ENCODE peak calls at places on chromosomes 6 and 20, in nine cellular contexts. One of them, this sample, is unnamed.

GRCh38 chr6:160254467-160255312 is 3.9 kb downstream of the SLC22A2 start:
- DNase-seq in OCI-LY7: no peak
- DNase-seq in body of pancreas: peak; percentile 52
- DNase-seq in A549: peak; percentile 89
- DNase-seq in H9: no peak
- DNase-seq in AG10803: no peak
- DNase-seq in HCT116: no peak
- DNase-seq in ovary: no peak
- DNase-seq in adrenal gland: no peak
- DNase-seq in this sample: peak; percentile 87

GRCh38 chr6:168648240-168648639 is 207.3 kb downstream of the SMOC2 start:
- DNase-seq in ovary: no peak
- DNase-seq in A549: no peak
- DNase-seq in H9: no peak
- DNase-seq in body of pancreas: peak; percentile 48
- DNase-seq in adrenal gland: no peak
- DNase-seq in OCI-LY7: no peak
- DNase-seq in AG10803: no peak
- DNase-seq in HCT116: no peak
- DNase-seq in this sample: no peak

GRCh38 chr6:28542440-28543293 is 17.0 kb downstream of the GPX5 start:
- DNase-seq in body of pancreas: peak; percentile 73
- DNase-seq in HCT116: peak; percentile 90
- DNase-seq in adrenal gland: peak; percentile 43
- DNase-seq in AG10803: peak; percentile 82
- DNase-seq in H9: peak; percentile 97
- DNase-seq in ovary: peak; percentile 35
- DNase-seq in A549: peak; percentile 93
- DNase-seq in OCI-LY7: peak; percentile 60
- DNase-seq in this sample: peak; percentile 90

GRCh38 chr20:10651227-10651990 is 22.4 kb downstream of the JAG1 start:
- DNase-seq in ovary: peak; percentile 20
- DNase-seq in A549: no peak
- DNase-seq in AG10803: peak; percentile 60
- DNase-seq in HCT116: no peak
- DNase-seq in H9: no peak
- DNase-seq in body of pancreas: peak; percentile 40
- DNase-seq in OCI-LY7: no peak
- DNase-seq in adrenal gland: no peak
- DNase-seq in this sample: peak; percentile 34

GRCh38 chr20:25065625-25066338 is 7.8 kb upstream of the ACSS1 start:
- DNase-seq in A549: peak; percentile 71
- DNase-seq in AG10803: peak; percentile 61
- DNase-seq in body of pancreas: peak; percentile 76
- DNase-seq in ovary: peak; percentile 61
- DNase-seq in adrenal gland: peak; percentile 38
- DNase-seq in OCI-LY7: peak; percentile 62
- DNase-seq in HCT116: peak; percentile 31
- DNase-seq in H9: no peak
- DNase-seq in this sample: peak; percentile 67

GRCh38 chr20:6766433-6766832 is 1.1 kb upstream of the BMP2 start:
- DNase-seq in HCT116: no peak
- DNase-seq in body of pancreas: peak; percentile 6
- DNase-seq in ovary: no peak
- DNase-seq in AG10803: no peak
- DNase-seq in A549: no peak
- DNase-seq in adrenal gland: no peak
- DNase-seq in OCI-LY7: no peak
- DNase-seq in H9: no peak
- DNase-seq in this sample: no peak

GRCh38 chr6:163494279-163494727 is 79.8 kb downstream of the QKI start:
- DNase-seq in body of pancreas: no peak
- DNase-seq in adrenal gland: peak; percentile 51
- DNase-seq in A549: peak; percentile 17
- DNase-seq in AG10803: peak; percentile 24
- DNase-seq in ovary: no peak
- DNase-seq in HCT116: peak; percentile 31
- DNase-seq in H9: no peak
- DNase-seq in OCI-LY7: no peak
- DNase-seq in this sample: no peak

GRCh38 chr6:42452171-42453026 is 673 bp upstream of the TRERF1 start:
- DNase-seq in body of pancreas: peak; percentile 77
- DNase-seq in ovary: peak; percentile 83
- DNase-seq in H9: peak; percentile 87
- DNase-seq in adrenal gland: peak; percentile 82
- DNase-seq in AG10803: peak; percentile 80
- DNase-seq in OCI-LY7: peak; percentile 88
- DNase-seq in HCT116: peak; percentile 60
- DNase-seq in A549: peak; percentile 86
- DNase-seq in this sample: peak; percentile 89

DNA sequence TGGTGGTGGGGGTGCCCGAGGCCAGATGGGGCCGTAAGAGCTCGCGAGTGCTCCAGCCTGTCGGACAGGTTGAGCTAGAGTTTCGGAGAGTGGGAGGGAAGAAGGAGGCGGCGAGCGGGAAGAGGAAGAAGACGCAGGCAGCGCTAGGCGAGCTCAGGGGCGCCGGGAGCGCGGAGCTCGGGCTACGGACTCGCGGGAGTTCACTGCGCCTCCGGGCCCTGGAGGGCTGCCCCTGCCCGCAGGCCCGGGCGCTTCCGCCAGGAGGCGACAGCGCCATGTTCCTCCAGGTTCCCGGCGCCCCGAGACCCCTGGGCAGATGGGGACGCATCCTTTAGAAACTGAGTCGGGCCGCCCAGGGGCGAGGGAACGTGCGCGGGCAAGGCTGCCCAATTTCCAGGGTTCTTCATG is 984 bp downstream of the TFAP2C start:
- DNase-seq in H9: peak; percentile 85
- DNase-seq in A549: peak; percentile 83
- DNase-seq in adrenal gland: peak; percentile 29
- DNase-seq in body of pancreas: peak; percentile 74
- DNase-seq in AG10803: peak; percentile 86
- DNase-seq in HCT116: peak; percentile 54
- DNase-seq in ovary: no peak
- DNase-seq in OCI-LY7: no peak
- DNase-seq in this sample: peak; percentile 85
- TF ChIP-seq CTCF in H9: peak; percentile 97
- TF ChIP-seq CTCF in A549: peak; percentile 88
- TF ChIP-seq CTCF in adrenal gland: no peak
- TF ChIP-seq CTCF in body of pancreas: peak; percentile 41
- TF ChIP-seq CTCF in AG10803: peak; percentile 70
- TF ChIP-seq CTCF in HCT116: peak; percentile 60
- TF ChIP-seq CTCF in ovary: no peak
- TF ChIP-seq CTCF in OCI-LY7: peak; percentile 59
- TF ChIP-seq CTCF in this sample: peak; percentile 71

GRCh38 chr20:46683939-46684750 is 5.1 kb downstream of the TP53RK start:
- DNase-seq in OCI-LY7: no peak
- DNase-seq in body of pancreas: peak; percentile 77
- DNase-seq in adrenal gland: peak; percentile 80
- DNase-seq in H9: peak; percentile 83
- DNase-seq in ovary: peak; percentile 54
- DNase-seq in A549: no peak
- DNase-seq in AG10803: peak; percentile 68
- DNase-seq in HCT116: no peak
- DNase-seq in this sample: peak; percentile 79

GRCh38 chr20:46688151-46689081 is 828 bp downstream of the TP53RK start:
- DNase-seq in AG10803: no peak
- DNase-seq in H9: no peak
- DNase-seq in adrenal gland: no peak
- DNase-seq in HCT116: no peak
- DNase-seq in ovary: no peak
- DNase-seq in body of pancreas: no peak
- DNase-seq in A549: peak; percentile 51
- DNase-seq in OCI-LY7: peak; percentile 9
- DNase-seq in this sample: peak; percentile 46

GRCh38 chr20:46690219-46691111 is 1.2 kb upstream of the TP53RK start:
- DNase-seq in body of pancreas: no peak
- DNase-seq in adrenal gland: no peak
- DNase-seq in ovary: no peak
- DNase-seq in OCI-LY7: no peak
- DNase-seq in HCT116: no peak
- DNase-seq in A549: no peak
- DNase-seq in H9: no peak
- DNase-seq in AG10803: no peak
- DNase-seq in this sample: no peak

GRCh38 chr20:46689754-46690085 is 476 bp upstream of the TP53RK start:
- DNase-seq in OCI-LY7: no peak
- DNase-seq in H9: no peak
- DNase-seq in A549: no peak
- DNase-seq in ovary: no peak
- DNase-seq in body of pancreas: no peak
- DNase-seq in AG10803: no peak
- DNase-seq in adrenal gland: no peak
- DNase-seq in HCT116: no peak
- DNase-seq in this sample: no peak

DNA sequence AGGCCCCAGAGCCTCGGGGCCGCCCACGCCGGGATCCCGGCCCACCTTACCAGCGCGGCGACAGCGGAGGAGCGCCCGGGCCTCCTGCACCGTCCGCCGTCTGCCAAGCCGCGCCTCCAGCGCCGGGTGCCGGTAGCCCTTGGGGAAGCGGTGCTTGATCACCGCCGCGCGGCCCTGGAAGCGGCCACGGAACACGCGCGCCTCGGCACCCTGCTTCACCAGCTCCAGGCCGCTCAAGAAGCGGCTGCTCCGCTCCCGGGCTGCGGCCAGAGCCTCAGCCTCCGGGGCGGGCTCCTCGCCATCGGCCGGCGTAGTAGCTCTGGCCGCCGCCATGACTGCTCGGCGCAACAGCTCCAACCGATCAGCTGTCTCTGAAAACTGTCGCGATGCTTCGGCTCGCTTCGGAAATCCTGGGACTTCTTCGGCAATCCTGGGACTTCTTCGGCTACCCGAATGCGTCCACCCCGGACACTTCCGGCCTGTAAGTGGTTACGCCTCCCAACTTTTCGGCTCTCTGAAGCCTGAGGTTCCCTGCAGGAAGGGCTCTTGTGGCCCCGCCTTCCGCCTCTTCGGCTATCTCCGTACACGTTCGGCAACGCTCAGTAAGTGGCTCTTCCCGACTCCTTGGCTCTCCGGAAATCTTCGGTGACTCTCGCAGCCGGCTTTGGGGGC is at the start of gene TP53RK:
- DNase-seq in ovary: peak; percentile 99
- DNase-seq in HCT116: peak; percentile 99
- DNase-seq in AG10803: peak; percentile 100
- DNase-seq in A549: peak; percentile 100
- DNase-seq in adrenal gland: peak; percentile 99
- DNase-seq in OCI-LY7: peak; percentile 98
- DNase-seq in body of pancreas: peak; percentile 99
- DNase-seq in H9: peak; percentile 100
- DNase-seq in this sample: peak; percentile 99
- TF ChIP-seq CTCF in ovary: peak; percentile 64
- TF ChIP-seq CTCF in HCT116: no peak
- TF ChIP-seq CTCF in AG10803: peak; percentile 20
- TF ChIP-seq CTCF in A549: no peak
- TF ChIP-seq CTCF in adrenal gland: peak; percentile 38
- TF ChIP-seq CTCF in OCI-LY7: peak; percentile 20
- TF ChIP-seq CTCF in body of pancreas: peak; percentile 50
- TF ChIP-seq CTCF in H9: peak; percentile 44
- TF ChIP-seq CTCF in this sample: no peak

GRCh38 chr20:63173552-63174191 is 42.3 kb downstream of the YTHDF1 start:
- DNase-seq in body of pancreas: no peak
- DNase-seq in adrenal gland: no peak
- DNase-seq in ovary: no peak
- DNase-seq in HCT116: no peak
- DNase-seq in OCI-LY7: no peak
- DNase-seq in H9: no peak
- DNase-seq in AG10803: no peak
- DNase-seq in A549: no peak
- DNase-seq in this sample: no peak
- TF ChIP-seq CTCF in body of pancreas: no peak
- TF ChIP-seq CTCF in adrenal gland: no peak
- TF ChIP-seq CTCF in ovary: no peak
- TF ChIP-seq CTCF in HCT116: no peak
- TF ChIP-seq CTCF in OCI-LY7: no peak
- TF ChIP-seq CTCF in H9: no peak
- TF ChIP-seq CTCF in AG10803: no peak
- TF ChIP-seq CTCF in A549: no peak
- TF ChIP-seq CTCF in this sample: no peak

DNA sequence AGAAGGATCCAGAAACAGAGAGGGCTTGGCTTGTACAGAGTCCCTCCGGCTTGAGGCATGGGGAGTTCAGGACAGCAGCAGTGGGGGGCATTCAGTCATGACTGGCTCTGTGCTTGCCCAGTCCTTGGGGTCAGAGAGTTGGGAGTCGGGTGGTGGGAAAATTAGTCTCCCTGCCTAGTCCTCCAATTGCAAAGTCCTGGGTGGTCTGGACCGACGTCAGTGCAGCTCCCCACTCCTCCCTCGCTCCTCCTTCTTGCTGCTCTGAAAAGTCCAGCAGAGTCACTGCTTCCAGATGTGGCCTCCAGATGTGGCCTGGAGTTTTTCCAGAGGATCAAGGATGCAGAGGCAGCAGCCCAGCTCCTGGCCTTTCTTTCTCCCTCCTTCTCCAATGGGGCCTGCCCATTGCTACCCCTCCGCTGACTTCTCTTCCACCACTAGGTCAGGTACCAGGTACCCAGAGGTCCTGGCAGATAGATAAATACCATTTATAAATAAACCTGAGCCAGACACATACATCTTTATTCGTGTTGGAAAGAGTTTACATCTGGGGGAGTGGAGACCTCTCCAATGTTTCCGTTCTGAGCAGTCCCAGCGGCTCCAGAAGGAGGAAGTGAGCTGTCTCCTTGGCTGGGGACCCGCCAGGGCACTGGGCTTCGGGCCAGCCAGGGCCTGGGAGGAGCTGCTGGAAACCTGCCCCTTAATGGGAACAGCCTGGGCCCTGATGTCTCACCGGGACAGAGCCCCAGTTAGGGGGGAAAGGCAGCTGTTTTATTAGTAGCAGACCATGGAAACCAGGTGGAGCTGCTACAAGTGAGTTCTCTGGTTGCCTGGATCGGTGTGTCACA is 49.0 kb upstream of the RNF24 start:
- DNase-seq in HCT116: peak; percentile 10
- DNase-seq in OCI-LY7: no peak
- DNase-seq in body of pancreas: peak; percentile 93
- DNase-seq in ovary: peak; percentile 91
- DNase-seq in A549: peak; percentile 42
- DNase-seq in H9: peak; percentile 73
- DNase-seq in adrenal gland: peak; percentile 91
- DNase-seq in AG10803: peak; percentile 95
- DNase-seq in this sample: peak; percentile 86
- TF ChIP-seq CTCF in HCT116: no peak
- TF ChIP-seq CTCF in OCI-LY7: no peak
- TF ChIP-seq CTCF in body of pancreas: no peak
- TF ChIP-seq CTCF in ovary: no peak
- TF ChIP-seq CTCF in A549: no peak
- TF ChIP-seq CTCF in H9: no peak
- TF ChIP-seq CTCF in adrenal gland: no peak
- TF ChIP-seq CTCF in AG10803: no peak
- TF ChIP-seq CTCF in this sample: no peak

GRCh38 chr6:161837449-161837735 is 563.5 kb upstream of the AGPAT4 start:
- DNase-seq in A549: no peak
- DNase-seq in HCT116: no peak
- DNase-seq in adrenal gland: no peak
- DNase-seq in ovary: no peak
- DNase-seq in OCI-LY7: no peak
- DNase-seq in H9: no peak
- DNase-seq in AG10803: no peak
- DNase-seq in body of pancreas: no peak
- DNase-seq in this sample: no peak
- TF ChIP-seq CTCF in A549: no peak
- TF ChIP-seq CTCF in HCT116: no peak
- TF ChIP-seq CTCF in adrenal gland: no peak
- TF ChIP-seq CTCF in ovary: no peak
- TF ChIP-seq CTCF in OCI-LY7: peak; percentile 2
- TF ChIP-seq CTCF in H9: no peak
- TF ChIP-seq CTCF in AG10803: no peak
- TF ChIP-seq CTCF in body of pancreas: no peak
- TF ChIP-seq CTCF in this sample: no peak

This sample was measured in hepatocyte.